ENCODE peak calls at places on chromosomes 4 and X, in eight cellular contexts. F is colonic mucosa, L is hepatocyte, B is A549, G is MM.1S, X is uterus, P is cardiac muscle cell, O is heart left ventricle. J is an unnamed sample.

GRCh38 chr4:159229164-159229563 is 126.3 kb downstream of the RAPGEF2 start:
- DNase-seq in F (no peak), L (peak; percentile 68), B (no peak), G (no peak), X (no peak), P (peak; percentile 90), O (no peak), J (no peak)

GRCh38 chrX:119672252-119672825 is 20.6 kb downstream of the SEPTIN6 start:
- DNase-seq in F (no peak), L (no peak), B (no peak), G (no peak), X (no peak), P (no peak), O (no peak), J (no peak)

GRCh38 chr4:3247399-3248177 is 1.4 kb upstream of the MSANTD1 start:
- DNase-seq in F (no peak), L (no peak), B (no peak), G (no peak), X (no peak), P (no peak), O (no peak), J (no peak)

GRCh38 chrX:41236629-41237028 is 97.3 kb upstream of the DDX3X start:
- DNase-seq in F (no peak), L (no peak), B (no peak), G (peak; percentile 51), X (no peak), P (no peak), O (no peak), J (no peak)

GRCh38 chr4:95017690-95018089 is 259.9 kb downstream of the BMPR1B start:
- DNase-seq in F (no peak), L (no peak), B (no peak), G (no peak), X (no peak), P (no peak), O (no peak), J (no peak)

GRCh38 chrX:13208281-13208935 is 111.4 kb downstream of the ATXN3L start:
- DNase-seq in F (no peak), L (no peak), B (no peak), G (no peak), X (no peak), P (no peak), O (no peak), J (no peak)

GRCh38 chr4:107901213-107901934 is 30.0 kb upstream of the CYP2U1 start:
- DNase-seq in F (no peak), L (no peak), B (no peak), G (no peak), X (no peak), P (no peak), O (no peak), J (no peak)

GRCh38 chr4:112523764-112524505 is 8.0 kb upstream of the NEUROG2 start:
- DNase-seq in F (peak; percentile 73), L (peak; percentile 84), B (peak; percentile 30), G (peak; percentile 94), X (no peak), P (peak; percentile 87), O (peak; percentile 83), J (peak; percentile 65)

GRCh38 chrX:121641560-121641959 is 594.1 kb downstream of the GLUD2 start:
- DNase-seq in F (no peak), L (no peak), B (no peak), G (no peak), X (no peak), P (no peak), O (no peak), J (no peak)

GRCh38 chrX:15158736-15159406 is 111.0 kb downstream of the ASB9 start:
- DNase-seq in F (no peak), L (no peak), B (no peak), G (peak; percentile 44), X (no peak), P (no peak), O (no peak), J (no peak)

GRCh38 chr4:7968262-7968896 is 28.7 kb upstream of the AFAP1 start:
- DNase-seq in F (no peak), L (no peak), B (no peak), G (no peak), X (peak; percentile 43), P (no peak), O (no peak), J (no peak)

GRCh38 chr4:108425988-108426387 is 194.4 kb upstream of the RPL34 start:
- DNase-seq in F (no peak), L (no peak), B (no peak), G (no peak), X (no peak), P (no peak), O (no peak), J (no peak)

GRCh38 chrX:40272786-40273185 is 175.0 kb upstream of the BCOR start:
- DNase-seq in F (no peak), L (no peak), B (no peak), G (no peak), X (no peak), P (no peak), O (no peak), J (no peak)

GRCh38 chr4:26813698-26814097 is 46.9 kb upstream of the STIM2 start:
- DNase-seq in F (no peak), L (no peak), B (no peak), G (no peak), X (peak; percentile 20), P (no peak), O (no peak), J (no peak)

GRCh38 chr4:124415206-124415605 is 297.3 kb downstream of the ANKRD50 start:
- DNase-seq in F (no peak), L (no peak), B (no peak), G (no peak), X (no peak), P (no peak), O (no peak), J (no peak)

GRCh38 chrX:24703185-24703494 is 9.4 kb downstream of the POLA1 start:
- DNase-seq in F (no peak), L (no peak), B (no peak), G (no peak), X (no peak), P (no peak), O (no peak), J (no peak)

GRCh38 chr4:106548446-106549044 is 180.0 kb upstream of the GIMD1 start:
- DNase-seq in F (no peak), L (no peak), B (no peak), G (no peak), X (no peak), P (no peak), O (no peak), J (no peak)

GRCh38 chrX:80806557-80806956 is 3.1 kb downstream of the BRWD3 start:
- DNase-seq in F (no peak), L (no peak), B (no peak), G (no peak), X (no peak), P (no peak), O (no peak), J (no peak)

GRCh38 chr4:159776915-159777314 is 674.0 kb downstream of the RAPGEF2 start:
- DNase-seq in F (no peak), L (no peak), B (no peak), G (no peak), X (no peak), P (no peak), O (no peak), J (no peak)

GRCh38 chr4:175951794-175952193 is 113.8 kb upstream of the WDR17 start:
- DNase-seq in F (no peak), L (peak; percentile 66), B (no peak), G (no peak), X (no peak), P (no peak), O (no peak), J (no peak)

GRCh38 chrX:155998761-155999510 is 1.4 kb downstream of the IL9R start:
- DNase-seq in F (no peak), L (no peak), B (no peak), G (no peak), X (no peak), P (no peak), O (no peak), J (no peak)

GRCh38 chr4:81844717-81845116 is 373.0 kb upstream of the RASGEF1B start:
- DNase-seq in F (peak; percentile 84), L (peak; percentile 89), B (peak; percentile 34), G (peak; percentile 86), X (peak; percentile 72), P (peak; percentile 82), O (no peak), J (peak; percentile 89)

GRCh38 chr4:76546282-76547166 is 111.5 kb downstream of the SHROOM3 start:
- DNase-seq in F (no peak), L (peak; percentile 37), B (no peak), G (no peak), X (peak; percentile 28), P (no peak), O (no peak), J (no peak)

GRCh38 chr4:15964159-15964558 is 1.2 kb upstream of the FGFBP2 start:
- DNase-seq in F (no peak), L (no peak), B (no peak), G (no peak), X (no peak), P (no peak), O (no peak), J (no peak)
- TF ChIP-seq CTCF in F (no peak), L (no peak), B (peak; percentile 5), G (no peak), X (no peak), P (no peak), O (no peak), J (no peak)

DNA sequence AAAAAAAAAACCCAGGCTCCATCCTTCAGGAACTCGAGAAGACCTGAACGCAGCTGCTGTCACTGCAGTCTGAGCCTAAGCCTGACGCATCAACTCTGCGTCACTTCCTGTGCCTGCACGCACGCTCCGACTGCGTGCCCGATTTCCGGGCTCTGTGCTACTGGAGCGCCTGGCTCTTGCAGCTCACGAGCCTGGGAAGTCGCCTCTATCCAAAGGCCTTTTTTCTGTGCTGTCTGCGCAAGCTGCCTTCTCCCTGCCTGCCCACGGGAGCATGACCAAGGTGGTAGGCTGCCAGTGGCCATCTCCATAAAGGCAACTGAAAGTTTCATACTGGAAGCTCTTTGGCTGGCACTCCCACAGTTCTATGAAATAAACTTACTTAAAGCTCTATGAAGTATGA is 9.9 kb upstream of the GASK1B start:
- DNase-seq in F (no peak), L (no peak), B (no peak), G (no peak), X (no peak), P (no peak), O (no peak), J (peak; percentile 79)
- H3K27ac ChIP-seq in F (no peak overlapping the region), L (no peak overlapping the region), B (no peak overlapping the region), G (no peak overlapping the region), X (no peak overlapping the region), P (no peak overlapping the region), O (no peak overlapping the region), J (no peak overlapping the region)

DNA sequence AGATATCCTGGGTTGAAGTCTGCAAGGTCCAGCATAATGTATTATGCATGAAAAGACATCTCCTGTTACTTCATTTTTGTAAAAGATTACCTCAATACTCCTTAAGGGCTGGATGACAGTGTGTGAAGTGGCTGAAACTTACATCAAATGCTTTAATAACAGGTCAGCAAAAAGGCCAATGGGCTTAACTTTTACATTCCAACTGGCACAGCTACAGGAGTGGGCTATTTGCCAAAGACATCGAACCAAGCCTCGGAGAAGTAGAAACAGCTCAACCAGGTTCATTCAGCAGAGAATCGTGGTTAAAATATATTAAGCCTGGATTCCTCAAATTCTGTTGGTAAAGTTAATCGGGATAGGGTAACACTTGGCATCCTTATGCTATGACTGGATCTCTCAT is 639.6 kb downstream of the TRIML1 start:
- DNase-seq in F (no peak), L (no peak), B (no peak), G (no peak), X (no peak), P (no peak), O (no peak), J (no peak)
- H3K9me3 ChIP-seq in F (no peaks in the 10 kb centered on the region), L (no peaks in the 10 kb centered on the region), B (no peaks in the 10 kb centered on the region), G (no peaks in the 10 kb centered on the region), X (no peaks in the 10 kb centered on the region), P (no peaks in the 10 kb centered on the region), O (no peaks in the 10 kb centered on the region), J (no peaks in the 10 kb centered on the region)

GRCh38 chr4:103036169-103036568 is 16.7 kb upstream of the SLC9B1 start:
- DNase-seq in F (no peak), L (no peak), B (no peak), G (no peak), X (no peak), P (no peak), O (no peak), J (no peak)
- TF ChIP-seq CTCF in F (no peak), L (no peak), B (no peak), G (no peak), X (no peak), P (no peak), O (no peak), J (no peak)

J was measured in testis.